ENCODE peak calls at places on chromosome 15, in ten cellular contexts. U is CD8-positive, alpha-beta T cell; G is activated T-cell treated with anti-CD3 and anti-CD28 coated beads, Interleukin-2, amount 50 U/mL, for 72 hours; V is ELF-1; P is NCI-H748 treated with DMSO at 0.1 percent for 48 hours; X is T-helper 2 cell treated with Interferon-gamma antibody and Interleukin-4, amounts not matched to agents 5 μg/mL and 100 μg/mL, for 36 hours; N is WTC11; Z is SHP77; F is NCI-H1417; Y is B cell. S is an unnamed sample.

GRCh38 chr15:20345401-20345958 is 196.1 kb downstream of the GOLGA6L6 start:
- DNase-seq in X (no peak), N (no peak), Z (no peak), F (no peak), P (no peak), G (no peak), U (no peak), Y (no peak), V (no peak), S (peak; percentile 57)

GRCh38 chr15:78177447-78177873 is 28.3 kb downstream of the IDH3A start:
- DNase-seq in X (no peak), Z (peak; percentile 36), F (peak; percentile 47), P (no peak), U (no peak), Y (peak; percentile 38), N (peak; percentile 87), G (peak; percentile 49), V (peak; percentile 78), S (peak; percentile 58)

GRCh38 chr15:71660501-71660900 is 149.9 kb upstream of the NR2E3 start:
- DNase-seq in N (no peak), G (no peak), Y (no peak), V (no peak), F (no peak), Z (no peak), U (no peak), X (no peak), P (no peak), S (no peak)

GRCh38 chr15:55799287-55800212 is 56.6 kb upstream of the PRTG start:
- DNase-seq in Z (peak; percentile 45), Y (peak; percentile 8), F (peak; percentile 80), N (peak; percentile 79), X (peak; percentile 10), G (peak; percentile 48), U (no peak), V (peak; percentile 90), P (peak; percentile 10), S (peak; percentile 59)

GRCh38 chr15:65541231-65541630 is 11.0 kb downstream of the HACD3 start:
- DNase-seq in P (no peak), U (no peak), Y (no peak), N (no peak), X (no peak), G (no peak), Z (no peak), V (no peak), F (no peak), S (no peak)

GRCh38 chr15:63509933-63510547 is 5.6 kb downstream of the USP3 start:
- DNase-seq in U (no peak), G (no peak), Y (no peak), P (no peak), F (no peak), X (no peak), V (no peak), Z (no peak), N (no peak), S (no peak)

GRCh38 chr15:88617790-88618189 is 3.4 kb upstream of the AEN start:
- DNase-seq in Y (no peak), N (no peak), V (no peak), G (no peak), U (no peak), Z (no peak), X (no peak), F (no peak), P (no peak), S (no peak)

GRCh38 chr15:68598171-68599152 is 19.7 kb downstream of the CORO2B start:
- DNase-seq in Y (no peak), U (no peak), P (no peak), F (no peak), X (no peak), Z (no peak), G (no peak), V (no peak), N (no peak), S (no peak)

GRCh38 chr15:88454231-88454630 is 13.0 kb downstream of the MRPL46 start:
- DNase-seq in X (no peak), U (no peak), N (no peak), Z (no peak), F (no peak), G (no peak), Y (no peak), P (no peak), V (no peak), S (no peak)

S was measured in GM20000.